ENCODE peak calls at places on chromosome 17, in five cellular contexts. K is CD8-positive, alpha-beta memory T cell; X is neuronal stem cell; J is IMR-90; H is esophagus muscularis mucosa. R is an unnamed sample.
A peak's percentile ranks its signal among the peaks of the same experiment; 100 is the strongest.

GRCh38 chr17:33127706-33128105 is 136.1 kb downstream of the SPACA3 start:
- DNase-seq in K (no peak), X (no peak), J (no peak), H (no peak), R (no peak)

GRCh38 chr17:69046130-69046807 is 14.5 kb downstream of the ABCA9 start:
- DNase-seq in K (no peak), X (no peak), J (no peak), H (no peak), R (no peak)

GRCh38 chr17:29574732-29575510 is 6.4 kb downstream of the TP53I13 start:
- DNase-seq in K (no peak), X (no peak), J (no peak), H (no peak), R (no peak)

GRCh38 chr17:58691701-58692238 is at the start of gene TEX14:
- DNase-seq in K (no peak), X (no peak), J (no peak), H (no peak), R (no peak)

GRCh38 chr17:75096082-75096625 is 8.4 kb downstream of the SLC16A5 start:
- DNase-seq in K (no peak), X (no peak), J (peak; percentile 69), H (no peak), R (no peak)

GRCh38 chr17:17350491-17351355 is 47.5 kb downstream of the NT5M start:
- DNase-seq in K (no peak), X (no peak), J (peak; percentile 54), H (no peak), R (no peak)

GRCh38 chr17:67481808-67482207 is 104.7 kb downstream of the PITPNC1 start:
- DNase-seq in K (no peak), X (no peak), J (peak; percentile 57), H (no peak), R (no peak)

GRCh38 chr17:65231662-65232335 is 94.6 kb downstream of the RGS9 start:
- DNase-seq in K (peak; percentile 16), X (peak; percentile 69), J (peak; percentile 88), H (no peak), R (no peak)

GRCh38 chr17:62705781-62706597 is 78.5 kb downstream of the MRC2 start:
- DNase-seq in K (no peak), X (no peak), J (peak; percentile 47), H (no peak), R (no peak)

GRCh38 chr17:82127704-82128103 is 29.7 kb upstream of the FASN start:
- DNase-seq in K (peak; percentile 55), X (no peak), J (no peak), H (no peak), R (no peak)

GRCh38 chr17:76529643-76530488 is 7.6 kb downstream of the CYGB start:
- DNase-seq in K (no peak), X (no peak), J (peak; percentile 70), H (no peak), R (no peak)

GRCh38 chr17:33438136-33438535 is 145.0 kb upstream of the ASIC2 start:
- DNase-seq in K (no peak), X (no peak), J (no peak), H (no peak), R (no peak)

GRCh38 chr17:31824771-31825360 is 34.2 kb downstream of the COPRS start:
- DNase-seq in K (no peak), X (no peak), J (peak; percentile 39), H (no peak), R (no peak)

GRCh38 chr17:19305261-19305660 is 57.3 kb downstream of the B9D1 start:
- DNase-seq in K (no peak), X (no peak), J (no peak), H (no peak), R (no peak)

GRCh38 chr17:77492446-77493237 is 351.9 kb downstream of the SEC14L1 start:
- DNase-seq in K (no peak), X (no peak), J (no peak), H (no peak), R (no peak)

DNA sequence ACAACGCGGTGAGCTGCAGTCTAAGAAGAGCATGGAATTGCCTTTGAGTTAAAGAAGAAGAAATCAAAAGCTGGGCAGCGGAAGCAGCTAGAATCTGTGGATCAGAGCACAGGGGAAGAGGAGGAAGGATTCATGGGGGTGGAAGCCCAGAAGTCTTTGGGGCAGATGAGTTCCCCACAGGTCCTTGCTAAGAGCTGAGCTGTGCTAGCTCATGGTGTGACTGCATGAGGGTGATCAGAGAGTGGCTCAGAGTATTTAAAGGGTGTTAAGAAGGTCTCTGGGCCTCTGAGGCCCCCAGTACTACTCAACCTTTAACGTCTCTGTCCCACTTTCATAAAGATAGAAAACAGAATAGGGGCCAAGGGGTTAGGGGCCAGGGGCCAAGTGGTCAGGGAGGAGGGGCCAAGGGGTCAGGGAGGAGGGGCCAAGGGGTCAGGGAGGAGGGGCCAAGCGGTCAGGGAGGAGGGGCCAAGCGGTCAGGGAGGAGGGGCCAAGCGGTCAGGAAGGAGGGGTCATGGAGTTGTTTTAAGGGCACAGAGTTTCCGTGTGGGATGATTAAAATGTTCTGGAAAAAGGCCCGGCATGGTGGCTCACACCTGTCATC is 12.0 kb upstream of the TRPV3 start:
- DNase-seq in K (no peak), X (no peak), J (no peak), H (no peak), R (no peak)
- H3K4me3 ChIP-seq in K (no peak overlapping the region), X (no peak overlapping the region), J (no peak overlapping the region), H (no peak overlapping the region), R (no peak overlapping the region)

DNA sequence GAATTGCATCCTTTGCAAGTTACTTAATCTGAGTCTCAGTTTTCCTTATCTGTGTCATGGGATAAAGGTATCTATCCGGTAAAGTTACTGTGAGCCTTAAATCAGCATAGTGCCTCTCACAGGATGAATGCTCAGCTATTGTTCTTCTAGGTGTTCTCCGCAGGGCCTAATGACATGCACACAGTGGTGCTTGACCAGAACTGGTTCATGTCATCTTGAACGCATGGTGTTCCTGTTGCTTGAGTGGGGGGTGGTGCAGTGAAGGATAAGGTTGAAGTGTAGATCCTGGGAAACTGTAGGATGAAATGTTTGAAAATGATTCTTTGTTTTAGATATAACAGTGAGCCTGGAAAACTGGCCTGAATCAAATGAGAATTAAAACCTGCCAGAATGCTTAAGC is 4.0 kb downstream of the KRT40 start:
- DNase-seq in K (no peak), X (no peak), J (no peak), H (no peak), R (no peak)
- H3K4me1 ChIP-seq in K (no peaks in the 10 kb centered on the region), X (peaks cover 14% of the 10 kb centered on the region), J (peaks cover 5% of the 10 kb centered on the region), H (peaks cover 10% of the 10 kb centered on the region), R (no peaks in the 10 kb centered on the region)

GRCh38 chr17:40087903-40088718 is 12.3 kb downstream of the NR1D1 start:
- DNase-seq in K (no peak), X (no peak), J (no peak), H (no peak), R (no peak)

GRCh38 chr17:40091691-40092397 is 8.5 kb downstream of the NR1D1 start:
- DNase-seq in K (no peak), X (no peak), J (no peak), H (no peak), R (no peak)

GRCh38 chr17:40087049-40087794 is 13.2 kb downstream of the NR1D1 start:
- DNase-seq in K (no peak), X (no peak), J (no peak), H (no peak), R (no peak)

GRCh38 chr17:40090234-40091111 is 9.9 kb downstream of the NR1D1 start:
- DNase-seq in K (no peak), X (no peak), J (no peak), H (no peak), R (no peak)

DNA sequence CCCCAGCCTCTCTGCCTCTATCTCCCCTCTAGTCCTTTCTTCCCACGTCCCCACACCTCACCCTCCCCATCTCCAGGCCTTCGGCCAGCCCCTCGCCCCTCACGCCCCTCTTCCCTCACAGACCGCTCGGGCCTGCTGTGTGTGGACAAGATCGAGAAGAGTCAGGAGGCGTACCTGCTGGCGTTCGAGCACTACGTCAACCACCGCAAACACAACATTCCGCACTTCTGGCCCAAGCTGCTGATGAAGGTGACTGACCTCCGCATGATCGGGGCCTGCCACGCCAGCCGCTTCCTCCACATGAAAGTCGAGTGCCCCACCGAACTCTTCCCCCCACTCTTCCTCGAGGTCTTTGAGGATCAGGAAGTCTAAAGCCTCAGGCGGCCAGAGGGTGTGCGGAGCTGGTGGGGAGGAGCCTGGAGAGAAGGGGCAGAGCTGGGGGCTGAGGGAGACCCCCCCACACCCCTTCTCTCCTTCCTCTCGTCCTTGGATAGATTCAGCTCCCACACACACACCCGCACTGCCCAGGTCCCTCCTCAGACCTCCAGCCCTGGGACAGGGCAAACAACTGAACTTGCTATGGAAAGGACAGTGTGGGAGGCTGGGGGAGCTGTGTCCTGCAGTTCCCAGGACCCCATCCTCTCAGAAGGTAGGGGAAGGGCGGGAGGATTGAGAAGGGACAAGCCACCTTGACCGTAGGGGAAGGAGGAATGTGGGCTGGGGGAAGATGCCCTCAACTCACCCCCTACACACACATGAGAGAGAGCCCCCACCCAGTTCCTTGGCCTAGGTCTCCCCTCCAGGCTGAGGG is 11.1 kb downstream of the NR1D1 start:
- DNase-seq in K (no peak), X (no peak), J (no peak), H (no peak), R (no peak)
- H3K4me3 ChIP-seq in K (no peak overlapping the region), X (no peak overlapping the region), J (no peak overlapping the region), H (no peak overlapping the region), R (no peak overlapping the region)

DNA sequence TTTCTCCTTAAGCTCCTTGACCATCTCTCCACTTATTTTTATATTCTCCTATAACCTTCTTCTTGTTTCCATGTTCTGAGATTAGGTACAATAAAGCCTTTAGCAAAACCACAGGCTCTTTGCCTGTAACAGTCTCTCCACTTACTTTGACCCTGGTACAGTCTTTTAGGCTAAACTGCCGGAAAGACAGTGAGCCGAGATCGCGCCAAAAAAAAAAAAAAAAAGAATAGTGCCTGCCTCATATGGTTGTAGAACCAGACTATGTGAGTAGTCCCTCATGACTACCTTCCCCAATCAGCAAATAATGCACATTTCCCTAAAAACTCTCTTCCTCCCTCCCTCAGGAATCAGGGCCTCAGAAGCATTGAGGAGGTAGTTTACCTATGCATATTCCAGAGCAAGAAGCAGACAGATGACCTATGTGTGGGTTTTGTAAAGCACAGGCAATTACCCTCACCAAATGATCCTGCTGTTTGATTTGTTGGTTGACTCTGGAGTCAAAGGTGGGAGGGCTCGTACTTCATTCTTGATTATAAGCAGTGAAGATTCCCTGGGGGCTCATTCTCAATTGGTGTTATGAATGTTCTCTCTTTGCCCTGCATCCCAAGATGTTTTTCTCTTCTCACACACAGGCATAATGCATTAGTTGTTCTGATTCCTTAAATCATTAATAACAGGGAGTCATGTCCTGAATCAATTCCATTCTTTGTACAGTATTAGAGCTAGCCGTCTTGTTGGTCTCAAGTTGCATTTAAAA is 8.9 kb upstream of the NME1 start:
- DNase-seq in K (no peak), X (no peak), J (no peak), H (no peak), R (no peak)
- H3K4me1 ChIP-seq in K (no peaks in the 10 kb centered on the region), X (no peaks in the 10 kb centered on the region), J (no peaks in the 10 kb centered on the region), H (no peaks in the 10 kb centered on the region), R (no peaks in the 10 kb centered on the region)